ENCODE peak calls at places on chromosomes 3 and 15, in eight cellular contexts. One of them, this sample, is unnamed.

GRCh38 chr3:4985330-4986174 is 6.3 kb downstream of the BHLHE40 start:
- DNase-seq in thoracic aorta: no peak
- DNase-seq in G401: peak
- DNase-seq in NCI-H748 treated with DMSO at 0.1 percent for 48 hours: no peak
- DNase-seq in EL: peak
- DNase-seq in COR-L47: no peak
- DNase-seq in hepatic stellate cell: no peak
- DNase-seq in GM03348: peak
- DNase-seq in this sample: peak

GRCh38 chr3:84108442-84108971 is 850.3 kb upstream of the CADM2 start:
- DNase-seq in GM03348: no peak
- DNase-seq in thoracic aorta: no peak
- DNase-seq in COR-L47: no peak
- DNase-seq in hepatic stellate cell: no peak
- DNase-seq in NCI-H748 treated with DMSO at 0.1 percent for 48 hours: no peak
- DNase-seq in G401: no peak
- DNase-seq in EL: no peak
- DNase-seq in this sample: peak

GRCh38 chr15:68447209-68447608 is 15.2 kb upstream of the ITGA11 start:
- DNase-seq in thoracic aorta: no peak
- DNase-seq in GM03348: no peak
- DNase-seq in NCI-H748 treated with DMSO at 0.1 percent for 48 hours: no peak
- DNase-seq in EL: no peak
- DNase-seq in COR-L47: no peak
- DNase-seq in hepatic stellate cell: no peak
- DNase-seq in G401: no peak
- DNase-seq in this sample: no peak

GRCh38 chr15:51869074-51869425 is 39.6 kb downstream of the TMOD3 start:
- DNase-seq in EL: peak
- DNase-seq in G401: peak
- DNase-seq in thoracic aorta: no peak
- DNase-seq in hepatic stellate cell: no peak
- DNase-seq in NCI-H748 treated with DMSO at 0.1 percent for 48 hours: no peak
- DNase-seq in COR-L47: peak
- DNase-seq in GM03348: peak
- DNase-seq in this sample: no peak

GRCh38 chr15:88648357-88649214 is 9.8 kb downstream of the ISG20 start:
- DNase-seq in hepatic stellate cell: no peak
- DNase-seq in G401: no peak
- DNase-seq in thoracic aorta: no peak
- DNase-seq in COR-L47: no peak
- DNase-seq in EL: peak
- DNase-seq in GM03348: no peak
- DNase-seq in NCI-H748 treated with DMSO at 0.1 percent for 48 hours: no peak
- DNase-seq in this sample: peak

GRCh38 chr3:58026598-58026997 is 18.4 kb downstream of the FLNB start:
- DNase-seq in NCI-H748 treated with DMSO at 0.1 percent for 48 hours: no peak
- DNase-seq in GM03348: no peak
- DNase-seq in G401: peak
- DNase-seq in thoracic aorta: no peak
- DNase-seq in COR-L47: no peak
- DNase-seq in EL: no peak
- DNase-seq in hepatic stellate cell: no peak
- DNase-seq in this sample: no peak

GRCh38 chr15:64071931-64072765 is 21.5 kb downstream of the CIAO2A start:
- DNase-seq in G401: no peak
- DNase-seq in GM03348: no peak
- DNase-seq in hepatic stellate cell: no peak
- DNase-seq in EL: no peak
- DNase-seq in NCI-H748 treated with DMSO at 0.1 percent for 48 hours: no peak
- DNase-seq in COR-L47: no peak
- DNase-seq in thoracic aorta: no peak
- DNase-seq in this sample: no peak

GRCh38 chr3:139388961-139389551 is 391 bp downstream of the COPB2 start:
- DNase-seq in thoracic aorta: no peak
- DNase-seq in GM03348: peak
- DNase-seq in COR-L47: peak
- DNase-seq in G401: no peak
- DNase-seq in EL: peak
- DNase-seq in NCI-H748 treated with DMSO at 0.1 percent for 48 hours: no peak
- DNase-seq in hepatic stellate cell: peak
- DNase-seq in this sample: peak

GRCh38 chr3:159486580-159486979 is 502.1 kb upstream of the IL12A start:
- DNase-seq in COR-L47: no peak
- DNase-seq in EL: no peak
- DNase-seq in hepatic stellate cell: no peak
- DNase-seq in GM03348: no peak
- DNase-seq in NCI-H748 treated with DMSO at 0.1 percent for 48 hours: no peak
- DNase-seq in thoracic aorta: no peak
- DNase-seq in G401: no peak
- DNase-seq in this sample: no peak

GRCh38 chr3:177300039-177300833 is 103.0 kb upstream of the TBL1XR1 start:
- DNase-seq in EL: peak
- DNase-seq in hepatic stellate cell: no peak
- DNase-seq in GM03348: peak
- DNase-seq in thoracic aorta: no peak
- DNase-seq in NCI-H748 treated with DMSO at 0.1 percent for 48 hours: no peak
- DNase-seq in G401: no peak
- DNase-seq in COR-L47: no peak
- DNase-seq in this sample: peak

GRCh38 chr3:134824676-134825290 is 29.7 kb downstream of the EPHB1 start:
- DNase-seq in thoracic aorta: no peak
- DNase-seq in NCI-H748 treated with DMSO at 0.1 percent for 48 hours: no peak
- DNase-seq in hepatic stellate cell: no peak
- DNase-seq in GM03348: no peak
- DNase-seq in COR-L47: no peak
- DNase-seq in EL: no peak
- DNase-seq in G401: peak
- DNase-seq in this sample: no peak

GRCh38 chr3:8885806-8886205 is 77.5 kb downstream of the RAD18 start:
- DNase-seq in GM03348: no peak
- DNase-seq in EL: no peak
- DNase-seq in hepatic stellate cell: no peak
- DNase-seq in COR-L47: no peak
- DNase-seq in thoracic aorta: no peak
- DNase-seq in G401: no peak
- DNase-seq in NCI-H748 treated with DMSO at 0.1 percent for 48 hours: no peak
- DNase-seq in this sample: no peak

GRCh38 chr15:99424978-99425665 is 140.7 kb upstream of the MEF2A start:
- DNase-seq in EL: peak
- DNase-seq in hepatic stellate cell: peak
- DNase-seq in thoracic aorta: peak
- DNase-seq in GM03348: peak
- DNase-seq in G401: no peak
- DNase-seq in COR-L47: no peak
- DNase-seq in NCI-H748 treated with DMSO at 0.1 percent for 48 hours: no peak
- DNase-seq in this sample: peak

GRCh38 chr15:58501006-58501405 is 69.2 kb downstream of the LIPC start:
- DNase-seq in GM03348: no peak
- DNase-seq in G401: no peak
- DNase-seq in NCI-H748 treated with DMSO at 0.1 percent for 48 hours: no peak
- DNase-seq in hepatic stellate cell: no peak
- DNase-seq in COR-L47: no peak
- DNase-seq in EL: no peak
- DNase-seq in thoracic aorta: no peak
- DNase-seq in this sample: no peak

GRCh38 chr15:41930221-41930866 is 36.5 kb upstream of the SPTBN5 start:
- DNase-seq in COR-L47: no peak
- DNase-seq in hepatic stellate cell: peak
- DNase-seq in EL: peak
- DNase-seq in NCI-H748 treated with DMSO at 0.1 percent for 48 hours: no peak
- DNase-seq in thoracic aorta: no peak
- DNase-seq in GM03348: peak
- DNase-seq in G401: no peak
- DNase-seq in this sample: no peak

GRCh38 chr3:194562986-194563385 is 70.2 kb downstream of the TMEM44 start:
- DNase-seq in COR-L47: no peak
- DNase-seq in thoracic aorta: no peak
- DNase-seq in NCI-H748 treated with DMSO at 0.1 percent for 48 hours: no peak
- DNase-seq in hepatic stellate cell: no peak
- DNase-seq in GM03348: no peak
- DNase-seq in EL: no peak
- DNase-seq in G401: no peak
- DNase-seq in this sample: no peak

GRCh38 chr3:145898487-145898886 is 262.5 kb downstream of the PLOD2 start:
- DNase-seq in EL: peak
- DNase-seq in G401: no peak
- DNase-seq in GM03348: peak
- DNase-seq in NCI-H748 treated with DMSO at 0.1 percent for 48 hours: no peak
- DNase-seq in COR-L47: no peak
- DNase-seq in thoracic aorta: no peak
- DNase-seq in hepatic stellate cell: no peak
- DNase-seq in this sample: no peak

GRCh38 chr15:70853270-70853854 is 595 bp downstream of the LARP6 start:
- DNase-seq in COR-L47: no peak
- DNase-seq in hepatic stellate cell: peak
- DNase-seq in EL: peak
- DNase-seq in GM03348: peak
- DNase-seq in NCI-H748 treated with DMSO at 0.1 percent for 48 hours: peak
- DNase-seq in G401: peak
- DNase-seq in thoracic aorta: no peak
- DNase-seq in this sample: no peak

GRCh38 chr3:135325096-135325495 is 530.0 kb downstream of the EPHB1 start:
- DNase-seq in hepatic stellate cell: no peak
- DNase-seq in GM03348: no peak
- DNase-seq in EL: no peak
- DNase-seq in thoracic aorta: no peak
- DNase-seq in COR-L47: peak
- DNase-seq in NCI-H748 treated with DMSO at 0.1 percent for 48 hours: no peak
- DNase-seq in G401: peak
- DNase-seq in this sample: no peak

GRCh38 chr3:133595341-133595740 is 21.9 kb downstream of the CDV3 start:
- DNase-seq in G401: no peak
- DNase-seq in hepatic stellate cell: no peak
- DNase-seq in NCI-H748 treated with DMSO at 0.1 percent for 48 hours: no peak
- DNase-seq in GM03348: peak
- DNase-seq in thoracic aorta: no peak
- DNase-seq in EL: peak
- DNase-seq in COR-L47: no peak
- DNase-seq in this sample: no peak

GRCh38 chr3:28267984-28268849 is 26.8 kb downstream of the CMC1 start:
- DNase-seq in EL: no peak
- DNase-seq in COR-L47: no peak
- DNase-seq in G401: peak
- DNase-seq in thoracic aorta: no peak
- DNase-seq in GM03348: no peak
- DNase-seq in NCI-H748 treated with DMSO at 0.1 percent for 48 hours: no peak
- DNase-seq in hepatic stellate cell: no peak
- DNase-seq in this sample: no peak

GRCh38 chr3:127052121-127052561 is 69.2 kb downstream of the PLXNA1 start:
- DNase-seq in hepatic stellate cell: no peak
- DNase-seq in GM03348: peak
- DNase-seq in thoracic aorta: no peak
- DNase-seq in G401: no peak
- DNase-seq in NCI-H748 treated with DMSO at 0.1 percent for 48 hours: no peak
- DNase-seq in EL: no peak
- DNase-seq in COR-L47: no peak
- DNase-seq in this sample: no peak

GRCh38 chr3:141380987-141381386 is 12.7 kb downstream of the ZBTB38 start:
- DNase-seq in hepatic stellate cell: no peak
- DNase-seq in thoracic aorta: no peak
- DNase-seq in EL: no peak
- DNase-seq in GM03348: no peak
- DNase-seq in COR-L47: no peak
- DNase-seq in NCI-H748 treated with DMSO at 0.1 percent for 48 hours: no peak
- DNase-seq in G401: no peak
- DNase-seq in this sample: peak

GRCh38 chr3:44960387-44961026 is 15.5 kb downstream of the ZDHHC3 start:
- DNase-seq in COR-L47: no peak
- DNase-seq in hepatic stellate cell: no peak
- DNase-seq in GM03348: peak
- DNase-seq in thoracic aorta: no peak
- DNase-seq in NCI-H748 treated with DMSO at 0.1 percent for 48 hours: no peak
- DNase-seq in EL: no peak
- DNase-seq in G401: no peak
- DNase-seq in this sample: no peak